ENCODE peak calls at places on chromosomes 16 and 17, in ten cellular contexts. C is GM23338; I is neural crest cell; J is lower lobe of right lung; P is Calu3; Y is non-pigmented ciliary epithelial cell; M is NB4; G is activated CD4-positive, alpha-beta T cell treated with anti-CD3 and anti-CD28 coated beads for 24 hours; K is RPMI8226; Z is NT2/D1. R is an unnamed sample.

GRCh38 chr16:85448557-85449194 is 164.4 kb upstream of the GSE1 start:
- DNase-seq in C (no peak), I (no peak), J (no peak), P (no peak), Y (no peak), M (peak), G (no peak), K (peak), Z (no peak), R (no peak)

GRCh38 chr16:24713379-24713778 is 16.1 kb upstream of the TNRC6A start:
- DNase-seq in C (peak), I (no peak), J (no peak), P (no peak), Y (no peak), M (no peak), G (no peak), K (no peak), Z (no peak), R (no peak)

GRCh38 chr17:54948380-54948779 is 20.1 kb downstream of the COX11 start:
- DNase-seq in C (no peak), I (no peak), J (no peak), P (peak), Y (peak), M (peak), G (no peak), K (no peak), Z (no peak), R (peak)

GRCh38 chr17:75099881-75100595 is 9.7 kb upstream of the ARMC7 start:
- DNase-seq in C (no peak), I (no peak), J (no peak), P (no peak), Y (no peak), M (no peak), G (no peak), K (no peak), Z (no peak), R (no peak)

GRCh38 chr17:6498798-6499540 is 54.7 kb downstream of the PIMREG start:
- DNase-seq in C (no peak), I (no peak), J (peak), P (no peak), Y (no peak), M (no peak), G (no peak), K (no peak), Z (no peak), R (no peak)

GRCh38 chr16:10170016-10170415 is 12.2 kb downstream of the GRIN2A start:
- DNase-seq in C (no peak), I (no peak), J (no peak), P (no peak), Y (no peak), M (no peak), G (no peak), K (no peak), Z (no peak), R (no peak)

GRCh38 chr17:83149761-83150251 is 70.4 kb downstream of the METRNL start:
- DNase-seq in C (no peak), I (no peak), J (no peak), P (no peak), Y (no peak), M (no peak), G (no peak), K (no peak), Z (no peak), R (no peak)

GRCh38 chr17:2174471-2175293 is 119.8 kb downstream of the HIC1 start:
- DNase-seq in C (peak), I (no peak), J (peak), P (no peak), Y (peak), M (no peak), G (no peak), K (no peak), Z (no peak), R (peak)

GRCh38 chr16:69839798-69840409 is 77.8 kb downstream of the WWP2 start:
- DNase-seq in C (no peak), I (no peak), J (no peak), P (no peak), Y (no peak), M (no peak), G (no peak), K (no peak), Z (no peak), R (no peak)

GRCh38 chr17:66952031-66952524 is 12.4 kb upstream of the CACNG4 start:
- DNase-seq in C (peak), I (no peak), J (peak), P (peak), Y (peak), M (no peak), G (no peak), K (no peak), Z (peak), R (peak)

GRCh38 chr17:16322636-16323035 is 30.6 kb downstream of the CENPV start:
- DNase-seq in C (no peak), I (no peak), J (no peak), P (no peak), Y (peak), M (no peak), G (no peak), K (no peak), Z (no peak), R (no peak)

GRCh38 chr17:43832168-43832975 is 574 bp downstream of the MPP3 start:
- DNase-seq in C (peak), I (peak), J (peak), P (peak), Y (peak), M (no peak), G (peak), K (no peak), Z (no peak), R (no peak)

GRCh38 chr17:29835438-29836351 is 94.3 kb downstream of the SSH2 start:
- DNase-seq in C (peak), I (no peak), J (peak), P (peak), Y (no peak), M (no peak), G (no peak), K (no peak), Z (no peak), R (no peak)

GRCh38 chr16:397135-397661 is at the start of gene NME4:
- DNase-seq in C (peak), I (peak), J (no peak), P (peak), Y (no peak), M (peak), G (no peak), K (peak), Z (no peak), R (no peak)

GRCh38 chr17:36515837-36516236 is 18.8 kb downstream of the MYO19 start:
- DNase-seq in C (no peak), I (no peak), J (no peak), P (no peak), Y (no peak), M (no peak), G (no peak), K (no peak), Z (no peak), R (no peak)

GRCh38 chr17:2362016-2362415 is 24.7 kb downstream of the SGSM2 start:
- DNase-seq in C (no peak), I (no peak), J (no peak), P (no peak), Y (no peak), M (no peak), G (no peak), K (no peak), Z (no peak), R (no peak)

GRCh38 chr17:63999680-64000531 is 1.8 kb downstream of the PRR29 start:
- DNase-seq in C (no peak), I (no peak), J (no peak), P (no peak), Y (no peak), M (no peak), G (no peak), K (no peak), Z (no peak), R (no peak)

GRCh38 chr16:49453001-49453400 is 79.4 kb downstream of the C16orf78 start:
- DNase-seq in C (no peak), I (no peak), J (no peak), P (no peak), Y (no peak), M (no peak), G (no peak), K (no peak), Z (no peak), R (no peak)

GRCh38 chr17:34578656-34579016 is 746 bp upstream of the TMEM132E start:
- DNase-seq in C (peak), I (no peak), J (no peak), P (no peak), Y (no peak), M (no peak), G (no peak), K (no peak), Z (no peak), R (no peak)

GRCh38 chr17:72619976-72620650 is 472.4 kb downstream of the SLC39A11 start:
- DNase-seq in C (no peak), I (no peak), J (no peak), P (no peak), Y (no peak), M (no peak), G (no peak), K (no peak), Z (no peak), R (no peak)

GRCh38 chr16:9695152-9695551 is 487.1 kb downstream of the GRIN2A start:
- DNase-seq in C (peak), I (no peak), J (no peak), P (no peak), Y (no peak), M (no peak), G (no peak), K (no peak), Z (no peak), R (no peak)

GRCh38 chr17:633133-633532 is 81.5 kb downstream of the VPS53 start:
- DNase-seq in C (no peak), I (no peak), J (no peak), P (no peak), Y (no peak), M (no peak), G (no peak), K (no peak), Z (no peak), R (no peak)

GRCh38 chr17:44279586-44280344 is 11.8 kb upstream of the SLC4A1 start:
- DNase-seq in C (peak), I (peak), J (peak), P (peak), Y (peak), M (peak), G (no peak), K (peak), Z (no peak), R (peak)

GRCh38 chr16:68093816-68094613 is 8.8 kb downstream of the NFATC3 start:
- DNase-seq in C (peak), I (no peak), J (no peak), P (no peak), Y (no peak), M (peak), G (no peak), K (no peak), Z (no peak), R (no peak)

GRCh38 chr16:25372716-25373115 is 115.1 kb upstream of the ZKSCAN2 start:
- DNase-seq in C (peak), I (no peak), J (no peak), P (no peak), Y (no peak), M (peak), G (no peak), K (no peak), Z (no peak), R (no peak)

GRCh38 chr17:82449883-82450356 is 632 bp downstream of the CYBC1 start:
- DNase-seq in C (no peak), I (no peak), J (no peak), P (no peak), Y (no peak), M (peak), G (peak), K (peak), Z (no peak), R (no peak)

GRCh38 chr17:39400547-39401411 is 647 bp downstream of the FBXL20 start:
- DNase-seq in C (peak), I (no peak), J (peak), P (no peak), Y (no peak), M (peak), G (no peak), K (peak), Z (no peak), R (no peak)

GRCh38 chr16:2147378-2147777 is 1.0 kb upstream of the RAB26 start:
- DNase-seq in C (no peak), I (no peak), J (peak), P (no peak), Y (no peak), M (no peak), G (no peak), K (no peak), Z (no peak), R (no peak)

GRCh38 chr16:61313931-61314330 is 722.3 kb downstream of the CDH8 start:
- DNase-seq in C (no peak), I (no peak), J (no peak), P (no peak), Y (no peak), M (no peak), G (no peak), K (no peak), Z (no peak), R (no peak)

GRCh38 chr17:44044092-44044491 is 22.4 kb downstream of the LSM12 start:
- DNase-seq in C (no peak), I (no peak), J (no peak), P (no peak), Y (no peak), M (no peak), G (no peak), K (no peak), Z (no peak), R (peak)

GRCh38 chr17:59796138-59796537 is 88.7 kb downstream of the VMP1 start:
- DNase-seq in C (no peak), I (no peak), J (no peak), P (no peak), Y (no peak), M (no peak), G (no peak), K (no peak), Z (no peak), R (no peak)

GRCh38 chr17:80504671-80505413 is 28.4 kb upstream of the NPTX1 start:
- DNase-seq in C (no peak), I (no peak), J (no peak), P (no peak), Y (peak), M (no peak), G (no peak), K (no peak), Z (no peak), R (peak)

GRCh38 chr17:41678907-41679739 is 9.6 kb upstream of the EIF1 start:
- DNase-seq in C (no peak), I (no peak), J (no peak), P (peak), Y (no peak), M (peak), G (peak), K (peak), Z (no peak), R (peak)

GRCh38 chr16:77998350-77999023 is 23.9 kb upstream of the CLEC3A start:
- DNase-seq in C (peak), I (no peak), J (no peak), P (no peak), Y (no peak), M (no peak), G (no peak), K (no peak), Z (no peak), R (no peak)